ENCODE peak calls at places on chromosomes 6 and 20, in ten cellular contexts. P, J, Q, N, A, Z, D, I, E and X are unnamed samples. For H3K4me1, the result is how much of the 10 kb centered on the place peaks cover.

GRCh38 chr20:60926831-60927230 is 325.2 kb upstream of the CDH4 start:
- DNase-seq in P (no peak), J (no peak), Q (no peak), N (no peak), A (no peak), Z (no peak), D (no peak), I (no peak), E (no peak), X (no peak)

GRCh38 chr20:3173582-3174441 is 463 bp upstream of the LZTS3 start:
- DNase-seq in P (peak), J (peak), Q (peak), N (peak), A (peak), Z (peak), D (peak), I (peak), E (peak), X (peak)

GRCh38 chr6:465531-466348 is 74.2 kb downstream of the IRF4 start:
- DNase-seq in P (no peak), J (no peak), Q (no peak), N (no peak), A (no peak), Z (no peak), D (no peak), I (no peak), E (no peak), X (no peak)

GRCh38 chr6:49110876-49111275 is 352.2 kb downstream of the MMUT start:
- DNase-seq in P (no peak), J (no peak), Q (no peak), N (no peak), A (no peak), Z (no peak), D (no peak), I (no peak), E (no peak), X (no peak)

GRCh38 chr20:48017504-48017903 is 232.2 kb upstream of the SULF2 start:
- DNase-seq in P (no peak), J (no peak), Q (no peak), N (no peak), A (peak), Z (no peak), D (no peak), I (no peak), E (no peak), X (no peak)

GRCh38 chr6:10434235-10434634 is 19.4 kb upstream of the TFAP2A start:
- DNase-seq in P (no peak), J (no peak), Q (no peak), N (no peak), A (peak), Z (no peak), D (no peak), I (peak), E (no peak), X (no peak)

GRCh38 chr6:1104988-1105670 is 206.8 kb upstream of the FOXQ1 start:
- DNase-seq in P (no peak), J (no peak), Q (no peak), N (no peak), A (no peak), Z (no peak), D (no peak), I (no peak), E (no peak), X (no peak)

GRCh38 chr6:90328004-90328403 is 31.4 kb upstream of the BACH2 start:
- DNase-seq in P (no peak), J (no peak), Q (no peak), N (no peak), A (peak), Z (no peak), D (peak), I (peak), E (no peak), X (no peak)

GRCh38 chr6:100229512-100229911 is 235.2 kb downstream of the SIM1 start:
- DNase-seq in P (no peak), J (no peak), Q (no peak), N (no peak), A (no peak), Z (no peak), D (no peak), I (no peak), E (no peak), X (no peak)

GRCh38 chr20:5448449-5449118 is 131.8 kb upstream of the PROKR2 start:
- DNase-seq in P (peak), J (peak), Q (no peak), N (peak), A (peak), Z (no peak), D (peak), I (peak), E (peak), X (peak)

GRCh38 chr6:126905917-126906316 is 212.6 kb upstream of the RSPO3 start:
- DNase-seq in P (no peak), J (no peak), Q (no peak), N (no peak), A (no peak), Z (no peak), D (no peak), I (no peak), E (no peak), X (no peak)

GRCh38 chr6:40788661-40789111 is 201.5 kb upstream of the LRFN2 start:
- DNase-seq in P (no peak), J (no peak), Q (no peak), N (no peak), A (peak), Z (no peak), D (peak), I (no peak), E (no peak), X (no peak)

GRCh38 chr6:35177586-35177985 is 36.2 kb upstream of the SCUBE3 start:
- DNase-seq in P (no peak), J (no peak), Q (no peak), N (no peak), A (peak), Z (no peak), D (no peak), I (peak), E (no peak), X (no peak)

GRCh38 chr6:17045581-17046322 is 56.1 kb upstream of the STMND1 start:
- DNase-seq in P (no peak), J (no peak), Q (no peak), N (no peak), A (peak), Z (no peak), D (no peak), I (peak), E (no peak), X (no peak)

GRCh38 chr6:17039266-17039665 is 62.6 kb upstream of the STMND1 start:
- DNase-seq in P (no peak), J (no peak), Q (no peak), N (no peak), A (no peak), Z (no peak), D (no peak), I (no peak), E (no peak), X (no peak)

GRCh38 chr6:17042422-17043147 is 59.3 kb upstream of the STMND1 start:
- DNase-seq in P (no peak), J (no peak), Q (no peak), N (peak), A (peak), Z (no peak), D (peak), I (peak), E (peak), X (peak)

GRCh38 chr6:17038316-17038715 is 63.5 kb upstream of the STMND1 start:
- DNase-seq in P (no peak), J (no peak), Q (no peak), N (no peak), A (no peak), Z (no peak), D (no peak), I (peak), E (no peak), X (no peak)

GRCh38 chr6:17043148-17043522 is 58.7 kb upstream of the STMND1 start:
- DNase-seq in P (no peak), J (no peak), Q (no peak), N (no peak), A (no peak), Z (no peak), D (no peak), I (no peak), E (no peak), X (no peak)
- H3K4me3 ChIP-seq in P (no peak), J (no peak), Q (no peak), N (no peak), A (no peak), Z (no peak), D (no peak), I (no peak), E (no peak), X (no peak)

GRCh38 chr20:24787071-24787470 is 162.0 kb upstream of the CST7 start:
- DNase-seq in P (no peak), J (no peak), Q (no peak), N (no peak), A (no peak), Z (no peak), D (no peak), I (no peak), E (no peak), X (no peak)

GRCh38 chr20:24786646-24787045 is 162.4 kb upstream of the CST7 start:
- DNase-seq in P (no peak), J (no peak), Q (no peak), N (no peak), A (no peak), Z (no peak), D (no peak), I (no peak), E (no peak), X (no peak)

GRCh38 chr20:24784607-24785006 is 164.5 kb upstream of the CST7 start:
- DNase-seq in P (no peak), J (no peak), Q (no peak), N (no peak), A (no peak), Z (no peak), D (no peak), I (no peak), E (no peak), X (no peak)

GRCh38 chr20:24785141-24785924 is 163.7 kb upstream of the CST7 start:
- DNase-seq in P (no peak), J (no peak), Q (no peak), N (no peak), A (peak), Z (no peak), D (no peak), I (peak), E (no peak), X (no peak)

GRCh38 chr20:24786096-24786495 is 163.0 kb upstream of the CST7 start:
- DNase-seq in P (no peak), J (no peak), Q (no peak), N (no peak), A (no peak), Z (no peak), D (no peak), I (no peak), E (no peak), X (no peak)
- H3K4me1 ChIP-seq in P (under half), J (under half), Q (under half), N (under half), A (under half), Z (under half), D (under half), I (under half), E (under half), X (under half)

DNA sequence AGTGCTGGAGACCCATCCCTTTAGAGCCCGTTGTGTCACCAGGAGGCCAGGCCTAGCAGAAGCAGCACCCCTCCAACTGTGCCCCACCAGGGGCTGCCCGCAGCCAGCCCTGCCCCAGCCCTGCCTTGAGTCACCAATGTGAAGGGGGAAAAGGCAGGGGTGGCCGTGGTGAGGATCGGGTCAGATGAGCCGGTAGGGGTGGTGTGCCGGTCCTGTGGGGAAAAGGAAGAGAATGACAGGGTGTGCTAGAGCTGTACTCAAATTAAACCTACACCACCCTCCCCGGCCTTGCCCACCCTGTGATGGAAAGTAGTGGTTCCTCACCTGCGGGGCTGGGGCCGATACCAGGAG is 3.1 kb downstream of the SAPCD1 start:
- DNase-seq in P (no peak), J (no peak), Q (no peak), N (no peak), A (no peak), Z (no peak), D (no peak), I (no peak), E (no peak), X (no peak)
- H3K4me3 ChIP-seq in P (no peak), J (no peak), Q (no peak), N (no peak), A (no peak), Z (no peak), D (no peak), I (no peak), E (no peak), X (no peak)

DNA sequence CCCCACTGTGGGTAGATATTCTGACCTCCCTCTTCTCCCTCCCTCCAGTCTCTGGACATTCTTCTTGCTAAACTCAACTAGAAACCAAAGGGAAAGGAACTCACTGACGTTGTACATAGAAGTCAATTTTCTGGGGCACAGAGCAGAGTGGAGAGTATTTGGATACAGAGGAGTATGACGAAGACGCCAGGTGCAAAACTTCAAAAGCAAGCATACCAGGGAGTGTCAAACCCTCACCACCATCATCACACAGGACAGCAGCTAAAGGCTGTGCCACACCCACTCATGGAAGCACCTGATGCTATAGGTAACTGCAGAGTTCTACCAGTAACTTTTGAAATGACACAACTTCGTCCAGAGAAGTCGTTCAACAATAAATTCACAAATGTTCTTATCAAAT is 64.8 kb downstream of the FYN start:
- DNase-seq in P (no peak), J (no peak), Q (no peak), N (no peak), A (no peak), Z (no peak), D (no peak), I (no peak), E (no peak), X (no peak)
- H3K4me1 ChIP-seq in P (under half), J (under half), Q (under half), N (under half), A (under half), Z (under half), D (under half), I (under half), E (under half), X (under half)

DNA sequence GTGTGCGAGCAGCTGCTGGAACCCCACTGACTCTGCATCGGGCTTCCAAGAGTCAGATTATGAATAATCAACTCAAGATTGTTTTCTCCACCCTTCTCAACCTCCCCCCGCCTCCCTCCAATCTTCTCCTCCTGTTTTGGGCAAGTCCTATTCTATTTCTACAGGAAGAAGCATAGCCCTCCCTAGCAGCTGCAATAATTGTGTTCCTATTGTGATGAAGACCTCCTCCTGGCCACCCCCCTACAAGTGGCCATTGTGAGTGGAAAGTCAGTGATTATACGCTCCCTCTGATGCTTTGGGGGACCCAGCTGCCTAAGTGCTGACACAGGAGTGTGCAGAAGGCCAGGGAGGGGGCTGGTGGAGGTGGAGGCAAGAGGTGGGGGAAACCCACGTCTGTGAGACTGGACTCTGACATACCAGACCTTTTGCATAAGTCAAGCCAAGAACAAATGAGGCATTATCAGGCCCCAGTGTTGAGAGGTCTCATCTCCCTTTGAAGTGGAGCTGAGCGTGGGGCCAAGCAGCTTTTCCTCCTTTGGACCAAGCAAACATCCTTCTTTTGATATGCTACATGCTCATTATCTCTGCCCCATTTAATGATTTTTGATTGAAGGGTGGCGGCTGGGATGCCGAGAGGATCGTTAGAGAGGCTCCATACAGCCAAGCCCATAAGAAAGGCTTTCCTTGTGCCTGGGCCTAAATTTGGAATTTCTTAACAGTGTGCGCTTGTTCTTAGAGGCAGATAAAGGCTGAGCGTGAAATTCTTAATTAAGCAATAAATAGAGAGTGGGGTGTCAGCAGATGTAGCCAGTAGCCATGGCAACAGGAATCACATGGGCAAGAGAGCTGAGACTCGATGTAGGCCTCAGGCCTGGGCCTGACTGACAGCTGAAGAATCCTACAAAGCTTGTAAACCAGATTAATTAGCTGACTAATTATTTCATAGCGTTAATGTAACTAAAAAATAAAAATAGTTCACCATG is 244.6 kb downstream of the PKHD1 start:
- DNase-seq in P (no peak), J (no peak), Q (no peak), N (no peak), A (no peak), Z (no peak), D (no peak), I (no peak), E (peak), X (no peak)
- H3K4me3 ChIP-seq in P (no peak), J (no peak), Q (no peak), N (no peak), A (no peak), Z (no peak), D (no peak), I (no peak), E (peak), X (no peak)

DNA sequence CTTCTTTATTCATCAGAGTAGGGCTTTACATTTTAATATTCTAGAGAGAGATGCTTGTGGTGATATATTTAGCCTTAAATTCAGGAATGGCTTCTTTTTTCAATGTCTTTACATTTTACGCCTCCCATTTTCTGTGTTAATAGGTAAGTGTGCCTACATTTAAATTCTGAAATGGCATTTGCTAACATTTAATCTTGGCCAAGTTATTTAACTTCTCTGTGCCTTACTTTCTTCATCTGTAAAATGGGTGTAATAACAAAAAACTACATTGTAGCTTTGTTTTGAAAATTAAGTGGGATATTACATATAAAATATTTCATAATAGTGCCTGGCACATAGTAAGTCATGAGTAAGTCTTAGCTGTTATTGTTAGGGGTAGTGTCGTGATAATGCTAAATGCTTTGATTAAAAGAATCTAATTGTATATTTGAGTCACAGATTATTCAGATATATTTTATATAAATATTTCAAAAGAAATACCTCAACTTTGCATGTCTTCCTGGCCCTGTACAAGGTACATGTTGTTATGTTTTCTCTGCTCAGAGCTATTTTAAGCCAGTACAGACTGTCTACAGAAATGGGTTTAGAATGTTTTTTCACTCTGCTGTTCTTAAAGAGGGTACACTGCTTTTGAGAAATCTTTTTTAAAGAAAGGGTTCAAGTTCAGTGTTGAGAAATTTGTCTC is 18.8 kb downstream of the CARMIL1 start:
- DNase-seq in P (no peak), J (no peak), Q (no peak), N (no peak), A (no peak), Z (no peak), D (no peak), I (no peak), E (no peak), X (no peak)
- H3K4me1 ChIP-seq in P (under half), J (under half), Q (under half), N (under half), A (under half), Z (under half), D (under half), I (under half), E (under half), X (under half)